ENCODE peak calls at places on chromosome 12, in ten cellular contexts. T, E, F, N, V, H, D, O, M and R are unnamed samples.

GRCh38 chr12:54390668-54391551 is 6.4 kb upstream of the ZNF385A start:
- DNase-seq in T (no peak), E (peak; percentile 96), F (no peak), N (peak; percentile 83), V (no peak), H (no peak), D (no peak), O (no peak), M (no peak), R (no peak)

GRCh38 chr12:11134300-11134699 is at the start of gene TAS2R30:
- DNase-seq in T (no peak), E (no peak), F (no peak), N (no peak), V (peak; percentile 10), H (no peak), D (no peak), O (no peak), M (no peak), R (no peak)

GRCh38 chr12:125852116-125852515 is 786.9 kb downstream of the AACS start:
- DNase-seq in T (no peak), E (no peak), F (no peak), N (no peak), V (no peak), H (no peak), D (no peak), O (no peak), M (no peak), R (no peak)

GRCh38 chr12:95173392-95174251 is 43.6 kb downstream of the FGD6 start:
- DNase-seq in T (peak; percentile 63), E (peak; percentile 16), F (no peak), N (peak; percentile 30), V (peak; percentile 82), H (no peak), D (no peak), O (no peak), M (peak; percentile 90), R (peak; percentile 58)

GRCh38 chr12:116416161-116416560 is 138.7 kb upstream of the MED13L start:
- DNase-seq in T (no peak), E (no peak), F (no peak), N (no peak), V (no peak), H (no peak), D (no peak), O (no peak), M (no peak), R (no peak)

GRCh38 chr12:125455556-125455955 is 390.3 kb downstream of the AACS start:
- DNase-seq in T (no peak), E (no peak), F (no peak), N (no peak), V (no peak), H (no peak), D (no peak), O (no peak), M (no peak), R (no peak)

GRCh38 chr12:51721281-51721940 is 127.1 kb downstream of the FIGNL2 start:
- DNase-seq in T (peak; percentile 12), E (no peak), F (no peak), N (no peak), V (peak; percentile 29), H (no peak), D (no peak), O (peak; percentile 25), M (peak; percentile 45), R (no peak)

GRCh38 chr12:54196396-54196795 is 7.6 kb upstream of the SMUG1 start:
- DNase-seq in T (no peak), E (no peak), F (no peak), N (no peak), V (no peak), H (no peak), D (no peak), O (no peak), M (no peak), R (no peak)

GRCh38 chr12:51773145-51773869 is 75.2 kb downstream of the FIGNL2 start:
- DNase-seq in T (no peak), E (no peak), F (peak; percentile 8), N (no peak), V (peak; percentile 87), H (peak; percentile 10), D (no peak), O (no peak), M (peak; percentile 85), R (no peak)

GRCh38 chr12:95439578-95440230 is 34.2 kb upstream of the METAP2 start:
- DNase-seq in T (no peak), E (no peak), F (no peak), N (peak; percentile 55), V (no peak), H (no peak), D (no peak), O (no peak), M (no peak), R (no peak)

GRCh38 chr12:131830335-131831020 is 2.3 kb downstream of the MMP17 start:
- DNase-seq in T (peak; percentile 76), E (peak; percentile 85), F (peak; percentile 68), N (peak; percentile 55), V (peak; percentile 78), H (peak; percentile 23), D (peak; percentile 86), O (no peak), M (peak; percentile 91), R (peak; percentile 79)

GRCh38 chr12:46263140-46264017 is 5.5 kb downstream of the SLC38A1 start:
- DNase-seq in T (no peak), E (no peak), F (no peak), N (no peak), V (no peak), H (no peak), D (no peak), O (no peak), M (no peak), R (no peak)

GRCh38 chr12:34395056-34396005 is 373.0 kb downstream of the ALG10 start:
- DNase-seq in T (peak; percentile 2), E (peak; percentile 3), F (no peak), N (peak; percentile 8), V (no peak), H (no peak), D (peak; percentile 49), O (no peak), M (no peak), R (peak; percentile 36)

GRCh38 chr12:125454786-125455450 is 389.7 kb downstream of the AACS start:
- DNase-seq in T (no peak), E (no peak), F (no peak), N (no peak), V (no peak), H (no peak), D (no peak), O (no peak), M (no peak), R (no peak)

GRCh38 chr12:126518596-126519200 is 1453.5 kb downstream of the AACS start:
- DNase-seq in T (no peak), E (no peak), F (no peak), N (no peak), V (peak; percentile 13), H (no peak), D (no peak), O (no peak), M (no peak), R (no peak)

GRCh38 chr12:103846415-103846814 is 5.4 kb upstream of the NT5DC3 start:
- DNase-seq in T (no peak), E (no peak), F (no peak), N (no peak), V (no peak), H (no peak), D (no peak), O (no peak), M (no peak), R (no peak)